ENCODE peak calls at places on chromosomes 11 and 22, in ten cellular contexts. O, X, U, G, A, W, Q, E, H and P are unnamed samples. For H3K9me3, the result is how much of the 10 kb centered on the place peaks cover.

GRCh38 chr11:70674605-70675004 is 276.3 kb downstream of the CTTN start:
- DNase-seq in O (no peak), X (no peak), U (no peak), G (no peak), A (no peak), W (no peak), Q (no peak), E (no peak), H (no peak), P (no peak)

GRCh38 chr11:75272391-75272790 is 31.8 kb downstream of the TPBGL start:
- DNase-seq in O (no peak), X (no peak), U (no peak), G (no peak), A (no peak), W (no peak), Q (no peak), E (peak), H (no peak), P (no peak)

GRCh38 chr22:26732284-26732683 is 74.9 kb downstream of the MIAT start:
- DNase-seq in O (no peak), X (no peak), U (no peak), G (no peak), A (no peak), W (no peak), Q (no peak), E (no peak), H (no peak), P (no peak)

GRCh38 chr11:7311903-7312302 is 60.2 kb downstream of the SYT9 start:
- DNase-seq in O (no peak), X (no peak), U (no peak), G (no peak), A (no peak), W (no peak), Q (no peak), E (no peak), H (no peak), P (no peak)

GRCh38 chr11:130522284-130522961 is 74.0 kb downstream of the ADAMTS15 start:
- DNase-seq in O (peak), X (peak), U (peak), G (peak), A (peak), W (peak), Q (peak), E (peak), H (peak), P (peak)

GRCh38 chr11:118168316-118168715 is 8.1 kb downstream of the SCN2B start:
- DNase-seq in O (no peak), X (no peak), U (no peak), G (no peak), A (no peak), W (no peak), Q (no peak), E (no peak), H (no peak), P (peak)

GRCh38 chr11:27505781-27506180 is 788 bp downstream of the LIN7C start:
- DNase-seq in O (no peak), X (no peak), U (no peak), G (no peak), A (no peak), W (no peak), Q (no peak), E (no peak), H (no peak), P (no peak)

GRCh38 chr11:86919557-86920210 is 35.5 kb downstream of the FZD4 start:
- DNase-seq in O (peak), X (no peak), U (no peak), G (no peak), A (peak), W (no peak), Q (no peak), E (no peak), H (no peak), P (no peak)

GRCh38 chr22:37805878-37806277 is 1.9 kb upstream of the GCAT start:
- DNase-seq in O (no peak), X (no peak), U (no peak), G (no peak), A (no peak), W (no peak), Q (no peak), E (no peak), H (no peak), P (no peak)

GRCh38 chr11:120288021-120288420 is 37.1 kb upstream of the TLCD5 start:
- DNase-seq in O (no peak), X (no peak), U (no peak), G (no peak), A (no peak), W (no peak), Q (no peak), E (no peak), H (no peak), P (no peak)

GRCh38 chr22:43015677-43016042 is 711 bp upstream of the PACSIN2 start:
- DNase-seq in O (no peak), X (no peak), U (no peak), G (no peak), A (no peak), W (no peak), Q (no peak), E (no peak), H (no peak), P (no peak)

GRCh38 chr11:898160-898517 is 12.5 kb downstream of the CHID1 start:
- DNase-seq in O (peak), X (no peak), U (no peak), G (no peak), A (peak), W (no peak), Q (no peak), E (no peak), H (no peak), P (no peak)

GRCh38 chr22:27170491-27170890 is 513.1 kb downstream of the MIAT start:
- DNase-seq in O (peak), X (peak), U (no peak), G (peak), A (peak), W (no peak), Q (no peak), E (no peak), H (no peak), P (no peak)

GRCh38 chr11:113730887-113731726 is 25.0 kb upstream of the TMPRSS5 start:
- DNase-seq in O (peak), X (no peak), U (no peak), G (peak), A (peak), W (peak), Q (peak), E (peak), H (no peak), P (no peak)

GRCh38 chr11:119094816-119095065 is 6.9 kb downstream of the DPAGT1 start:
- DNase-seq in O (no peak), X (peak), U (peak), G (peak), A (no peak), W (peak), Q (peak), E (peak), H (peak), P (peak)

GRCh38 chr11:134074346-134074745 is 5.5 kb downstream of the JAM3 start:
- DNase-seq in O (no peak), X (no peak), U (no peak), G (no peak), A (no peak), W (no peak), Q (no peak), E (no peak), H (no peak), P (no peak)

GRCh38 chr22:20607157-20607907 is 99.9 kb downstream of the MED15 start:
- DNase-seq in O (no peak), X (no peak), U (no peak), G (no peak), A (no peak), W (no peak), Q (no peak), E (no peak), H (no peak), P (peak)

GRCh38 chr11:69002743-69003231 is 10.3 kb downstream of the MRGPRF start:
- DNase-seq in O (no peak), X (peak), U (no peak), G (no peak), A (no peak), W (no peak), Q (no peak), E (no peak), H (no peak), P (no peak)

GRCh38 chr22:19136915-19137314 is 5.8 kb downstream of the TSSK2 start:
- DNase-seq in O (no peak), X (no peak), U (no peak), G (no peak), A (no peak), W (no peak), Q (no peak), E (no peak), H (no peak), P (no peak)

GRCh38 chr11:72174299-72175070 is 17.5 kb upstream of the FOLR1 start:
- DNase-seq in O (no peak), X (no peak), U (no peak), G (no peak), A (no peak), W (no peak), Q (no peak), E (no peak), H (no peak), P (no peak)

GRCh38 chr11:530960-531825 is 4.2 kb downstream of the HRAS start:
- DNase-seq in O (no peak), X (peak), U (no peak), G (no peak), A (no peak), W (no peak), Q (no peak), E (no peak), H (no peak), P (peak)

DNA sequence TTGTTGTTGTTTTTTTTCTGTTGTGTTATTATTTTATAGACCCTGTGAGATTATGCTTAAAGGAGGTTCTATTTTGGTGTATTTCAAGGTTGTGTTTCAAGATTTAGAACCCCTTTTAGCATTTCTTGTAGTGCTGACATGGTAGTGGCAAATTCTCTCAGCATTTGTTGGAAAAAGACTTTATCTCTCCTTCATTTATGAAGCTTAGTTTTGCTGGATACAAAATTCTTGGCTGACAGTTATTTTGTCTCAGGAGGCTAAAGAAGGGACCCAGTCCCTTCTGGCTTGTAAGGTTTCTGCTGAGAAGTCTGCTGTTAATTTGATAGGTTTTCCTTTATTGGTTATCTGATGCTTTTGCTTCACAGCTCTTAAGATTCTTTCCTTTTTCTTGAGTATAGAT is 40.7 kb upstream of the ARHGAP20 start:
- DNase-seq in O (no peak), X (no peak), U (no peak), G (no peak), A (no peak), W (no peak), Q (no peak), E (no peak), H (no peak), P (no peak)
- H3K9me3 ChIP-seq in O (under half), X (under half), U (under half), G (under half), A (under half), W (under half), Q (under half), E (under half), H (under half), P (under half)

DNA sequence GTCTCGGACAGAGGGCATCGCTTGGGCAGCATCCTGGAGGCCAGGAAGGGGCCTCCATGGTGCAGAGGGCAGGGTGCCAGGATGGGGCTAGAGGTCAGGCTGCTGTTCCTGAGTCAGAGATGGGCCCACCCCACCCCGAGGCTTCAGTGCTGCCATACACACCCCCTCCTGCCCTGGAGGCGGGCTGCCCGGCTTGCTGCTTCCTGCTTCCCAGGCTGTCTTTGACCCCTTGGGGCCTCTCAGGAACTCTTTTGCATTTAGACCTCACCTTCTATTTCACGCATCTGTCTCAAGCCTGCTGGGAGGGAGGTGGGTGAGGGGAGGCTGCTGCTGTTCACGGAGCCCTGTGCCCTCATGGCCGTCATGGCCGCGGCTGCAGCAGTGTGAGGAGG is 6.6 kb upstream of the GRAMD4 start:
- DNase-seq in O (no peak), X (no peak), U (no peak), G (peak), A (no peak), W (no peak), Q (no peak), E (no peak), H (no peak), P (no peak)
- TF ChIP-seq POLR2A in O (no peak), X (no peak), U (no peak), G (no peak), A (no peak), W (no peak), Q (no peak), E (no peak), H (no peak), P (no peak)

GRCh38 chr22:17980638-17981051 is 43.7 kb downstream of the MICAL3 start:
- DNase-seq in O (no peak), X (no peak), U (no peak), G (peak), A (no peak), W (peak), Q (no peak), E (no peak), H (peak), P (peak)
- H3K9me3 ChIP-seq in O (under half), X (under half), U (under half), G (under half), A (under half), W (under half), Q (under half), E (under half), H (under half), P (under half)

GRCh38 chr11:22536036-22536435 is 89.6 kb downstream of the FANCF start:
- DNase-seq in O (no peak), X (no peak), U (no peak), G (no peak), A (no peak), W (no peak), Q (no peak), E (no peak), H (no peak), P (no peak)
- TF ChIP-seq POLR2A in O (no peak), X (no peak), U (no peak), G (no peak), A (no peak), W (no peak), Q (no peak), E (no peak), H (no peak), P (no peak)

DNA sequence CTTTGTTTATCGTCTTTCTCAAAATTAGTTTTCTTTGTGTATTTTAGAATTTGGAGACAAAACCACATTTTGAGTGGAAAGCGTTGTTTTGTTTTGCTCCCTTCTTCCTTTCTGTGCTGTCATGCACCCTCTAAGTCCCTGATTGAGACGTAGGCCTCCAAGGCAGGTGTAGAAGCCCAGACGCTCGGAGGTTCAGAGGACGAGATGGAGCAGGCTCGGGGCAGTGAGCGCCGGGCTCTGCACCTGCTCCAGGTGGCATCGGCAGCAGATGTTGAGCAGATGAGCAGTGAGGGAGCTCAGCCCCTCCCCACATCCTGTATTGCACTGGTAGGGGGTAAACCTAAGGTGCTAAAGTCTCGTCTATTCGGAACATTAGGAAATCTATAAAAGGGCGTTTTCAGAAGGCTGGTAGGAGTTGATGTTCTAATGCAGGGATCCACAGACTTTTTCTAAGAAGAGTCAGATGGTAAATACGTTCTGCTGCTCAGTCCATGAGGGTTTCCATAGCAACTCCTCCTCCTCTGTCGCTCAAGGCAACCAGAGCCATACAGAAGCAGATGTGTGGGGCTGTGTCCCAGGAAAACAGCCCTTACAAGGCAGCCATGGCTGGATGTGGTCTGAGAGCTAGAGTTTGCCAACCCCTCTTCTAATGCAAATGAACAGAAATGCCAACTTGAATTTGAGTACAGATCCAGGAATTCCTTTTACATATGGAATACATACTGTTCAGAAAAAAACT is 724.2 kb downstream of the BRD1 start:
- DNase-seq in O (no peak), X (no peak), U (no peak), G (no peak), A (no peak), W (no peak), Q (no peak), E (no peak), H (no peak), P (no peak)
- H3K9me3 ChIP-seq in O (under half), X (under half), U (under half), G (under half), A (under half), W (under half), Q (under half), E (under half), H (under half), P (under half)

GRCh38 chr22:40651563-40652501 is 15.3 kb upstream of the MRTFA start:
- DNase-seq in O (peak), X (peak), U (peak), G (peak), A (peak), W (peak), Q (peak), E (peak), H (peak), P (peak)
- TF ChIP-seq POLR2A in O (peak), X (peak), U (peak), G (peak), A (peak), W (peak), Q (peak), E (peak), H (no peak), P (no peak)

GRCh38 chr11:95713428-95713827 is 76.2 kb downstream of the FAM76B start:
- DNase-seq in O (no peak), X (no peak), U (no peak), G (no peak), A (no peak), W (no peak), Q (no peak), E (no peak), H (no peak), P (no peak)
- H3K9me3 ChIP-seq in O (under half), X (under half), U (under half), G (under half), A (under half), W (under half), Q (under half), E (under half), H (under half), P (under half)